ENCODE peak calls at places on chromosomes 4 and X, in eight cellular contexts. One of them, this sample, is unnamed.

GRCh38 chr4:172996571-172997216 is 171.9 kb upstream of the GALNT7 start:
- DNase-seq in endothelial cell of umbilical vein: peak; percentile 51
- DNase-seq in brain microvascular endothelial cell: peak; percentile 85
- DNase-seq in fibroblast of lung: peak; percentile 87
- DNase-seq in right lobe of liver: no peak
- DNase-seq in K562: no peak
- DNase-seq in GM23338: no peak
- DNase-seq in suprapubic skin: no peak
- DNase-seq in this sample: peak; percentile 91

GRCh38 chrX:5957506-5957905 is 271.2 kb downstream of the NLGN4X start:
- DNase-seq in right lobe of liver: no peak
- DNase-seq in suprapubic skin: no peak
- DNase-seq in brain microvascular endothelial cell: no peak
- DNase-seq in endothelial cell of umbilical vein: no peak
- DNase-seq in K562: no peak
- DNase-seq in fibroblast of lung: no peak
- DNase-seq in GM23338: no peak
- DNase-seq in this sample: no peak

GRCh38 chrX:153821066-153821465 is 9.3 kb downstream of the PDZD4 start:
- DNase-seq in fibroblast of lung: no peak
- DNase-seq in GM23338: no peak
- DNase-seq in K562: no peak
- DNase-seq in right lobe of liver: no peak
- DNase-seq in endothelial cell of umbilical vein: no peak
- DNase-seq in suprapubic skin: no peak
- DNase-seq in brain microvascular endothelial cell: no peak
- DNase-seq in this sample: no peak

GRCh38 chrX:18886344-18887161 is 97.4 kb downstream of the PHKA2 start:
- DNase-seq in brain microvascular endothelial cell: peak; percentile 33
- DNase-seq in K562: peak; percentile 61
- DNase-seq in fibroblast of lung: peak; percentile 72
- DNase-seq in endothelial cell of umbilical vein: peak; percentile 59
- DNase-seq in right lobe of liver: peak; percentile 71
- DNase-seq in suprapubic skin: peak; percentile 81
- DNase-seq in GM23338: peak; percentile 70
- DNase-seq in this sample: no peak

GRCh38 chr4:823761-824460 is 2.0 kb downstream of the CPLX1 start:
- DNase-seq in endothelial cell of umbilical vein: no peak
- DNase-seq in K562: no peak
- DNase-seq in right lobe of liver: no peak
- DNase-seq in brain microvascular endothelial cell: no peak
- DNase-seq in suprapubic skin: peak; percentile 51
- DNase-seq in fibroblast of lung: no peak
- DNase-seq in GM23338: peak; percentile 38
- DNase-seq in this sample: no peak

GRCh38 chr4:153205757-153206156 is 1.5 kb downstream of the TRIM2 start:
- DNase-seq in brain microvascular endothelial cell: peak; percentile 31
- DNase-seq in fibroblast of lung: no peak
- DNase-seq in endothelial cell of umbilical vein: no peak
- DNase-seq in right lobe of liver: no peak
- DNase-seq in GM23338: peak; percentile 64
- DNase-seq in suprapubic skin: no peak
- DNase-seq in K562: no peak
- DNase-seq in this sample: peak; percentile 62

GRCh38 chr4:159267023-159267939 is 164.4 kb downstream of the RAPGEF2 start:
- DNase-seq in K562: no peak
- DNase-seq in endothelial cell of umbilical vein: peak; percentile 83
- DNase-seq in brain microvascular endothelial cell: no peak
- DNase-seq in suprapubic skin: no peak
- DNase-seq in fibroblast of lung: peak; percentile 49
- DNase-seq in right lobe of liver: no peak
- DNase-seq in GM23338: no peak
- DNase-seq in this sample: no peak

GRCh38 chrX:133005038-133005437 is 46.6 kb upstream of the HS6ST2 start:
- DNase-seq in suprapubic skin: no peak
- DNase-seq in K562: peak; percentile 7
- DNase-seq in endothelial cell of umbilical vein: peak; percentile 3
- DNase-seq in brain microvascular endothelial cell: no peak
- DNase-seq in GM23338: peak; percentile 29
- DNase-seq in fibroblast of lung: peak; percentile 17
- DNase-seq in right lobe of liver: no peak
- DNase-seq in this sample: peak; percentile 0

GRCh38 chr4:102036016-102036415 is 245.5 kb downstream of the BANK1 start:
- DNase-seq in fibroblast of lung: no peak
- DNase-seq in GM23338: no peak
- DNase-seq in right lobe of liver: no peak
- DNase-seq in brain microvascular endothelial cell: no peak
- DNase-seq in K562: no peak
- DNase-seq in endothelial cell of umbilical vein: no peak
- DNase-seq in suprapubic skin: no peak
- DNase-seq in this sample: no peak

GRCh38 chr4:5893013-5893580 is at the start of gene CRMP1:
- DNase-seq in GM23338: peak; percentile 85
- DNase-seq in K562: no peak
- DNase-seq in right lobe of liver: no peak
- DNase-seq in fibroblast of lung: no peak
- DNase-seq in suprapubic skin: no peak
- DNase-seq in brain microvascular endothelial cell: no peak
- DNase-seq in endothelial cell of umbilical vein: no peak
- DNase-seq in this sample: no peak

GRCh38 chr4:66691101-66691500 is 854.2 kb downstream of the CENPC start:
- DNase-seq in right lobe of liver: no peak
- DNase-seq in endothelial cell of umbilical vein: no peak
- DNase-seq in GM23338: peak; percentile 47
- DNase-seq in suprapubic skin: no peak
- DNase-seq in K562: no peak
- DNase-seq in brain microvascular endothelial cell: no peak
- DNase-seq in fibroblast of lung: no peak
- DNase-seq in this sample: no peak

GRCh38 chr4:101238706-101239105 is 108.6 kb downstream of the PPP3CA start:
- DNase-seq in endothelial cell of umbilical vein: peak; percentile 79
- DNase-seq in K562: no peak
- DNase-seq in GM23338: no peak
- DNase-seq in right lobe of liver: no peak
- DNase-seq in fibroblast of lung: peak; percentile 81
- DNase-seq in brain microvascular endothelial cell: no peak
- DNase-seq in suprapubic skin: no peak
- DNase-seq in this sample: peak; percentile 44

GRCh38 chr4:146049802-146050201 is 111.2 kb upstream of the ZNF827 start:
- DNase-seq in fibroblast of lung: no peak
- DNase-seq in endothelial cell of umbilical vein: no peak
- DNase-seq in GM23338: no peak
- DNase-seq in K562: peak; percentile 12
- DNase-seq in suprapubic skin: no peak
- DNase-seq in brain microvascular endothelial cell: no peak
- DNase-seq in right lobe of liver: no peak
- DNase-seq in this sample: no peak
- H3K27ac ChIP-seq in fibroblast of lung: no peak overlapping the region
- H3K27ac ChIP-seq in endothelial cell of umbilical vein: no peak overlapping the region
- H3K27ac ChIP-seq in GM23338: no peak overlapping the region
- H3K27ac ChIP-seq in K562: no peak overlapping the region
- H3K27ac ChIP-seq in suprapubic skin: no peak overlapping the region
- H3K27ac ChIP-seq in brain microvascular endothelial cell: no peak overlapping the region
- H3K27ac ChIP-seq in right lobe of liver: no peak overlapping the region
- H3K27ac ChIP-seq in this sample: no peak overlapping the region

GRCh38 chr4:26402458-26402857 is 81.6 kb downstream of the RBPJ start:
- DNase-seq in right lobe of liver: no peak
- DNase-seq in GM23338: no peak
- DNase-seq in brain microvascular endothelial cell: no peak
- DNase-seq in fibroblast of lung: no peak
- DNase-seq in suprapubic skin: no peak
- DNase-seq in endothelial cell of umbilical vein: no peak
- DNase-seq in K562: no peak
- DNase-seq in this sample: no peak

GRCh38 chr4:26404597-26405323 is 83.9 kb downstream of the RBPJ start:
- DNase-seq in brain microvascular endothelial cell: no peak
- DNase-seq in fibroblast of lung: no peak
- DNase-seq in GM23338: no peak
- DNase-seq in right lobe of liver: no peak
- DNase-seq in endothelial cell of umbilical vein: no peak
- DNase-seq in suprapubic skin: no peak
- DNase-seq in K562: peak; percentile 23
- DNase-seq in this sample: no peak

GRCh38 chr4:26397086-26397485 is 76.3 kb downstream of the RBPJ start:
- DNase-seq in GM23338: no peak
- DNase-seq in brain microvascular endothelial cell: no peak
- DNase-seq in suprapubic skin: no peak
- DNase-seq in endothelial cell of umbilical vein: no peak
- DNase-seq in K562: no peak
- DNase-seq in right lobe of liver: no peak
- DNase-seq in fibroblast of lung: no peak
- DNase-seq in this sample: no peak

GRCh38 chr4:26400140-26400539 is 79.3 kb downstream of the RBPJ start:
- DNase-seq in K562: no peak
- DNase-seq in GM23338: no peak
- DNase-seq in brain microvascular endothelial cell: no peak
- DNase-seq in suprapubic skin: no peak
- DNase-seq in endothelial cell of umbilical vein: no peak
- DNase-seq in fibroblast of lung: no peak
- DNase-seq in right lobe of liver: no peak
- DNase-seq in this sample: no peak
- TF ChIP-seq CTCF in K562: no peak
- TF ChIP-seq CTCF in GM23338: no peak
- TF ChIP-seq CTCF in brain microvascular endothelial cell: no peak
- TF ChIP-seq CTCF in suprapubic skin: no peak
- TF ChIP-seq CTCF in endothelial cell of umbilical vein: no peak
- TF ChIP-seq CTCF in fibroblast of lung: no peak
- TF ChIP-seq CTCF in right lobe of liver: no peak
- TF ChIP-seq CTCF in this sample: no peak

DNA sequence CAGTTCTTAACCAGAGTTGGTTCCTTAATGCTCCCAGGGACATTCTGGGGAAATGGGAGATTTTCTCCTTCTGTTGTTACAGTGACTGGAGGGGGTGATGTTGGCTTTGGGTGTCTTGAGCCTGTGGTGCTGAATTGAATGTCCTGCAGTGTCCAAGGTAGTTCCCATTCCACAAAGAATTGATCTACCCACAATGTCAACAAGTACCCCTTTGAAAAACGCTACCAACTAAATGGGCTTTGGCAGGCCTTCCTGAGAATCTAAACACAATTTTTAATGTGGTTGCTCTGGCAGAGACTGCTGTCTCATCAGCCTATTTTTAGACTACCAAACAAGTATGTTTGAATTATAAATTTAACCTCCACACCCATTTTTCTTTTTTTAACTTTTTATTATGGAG is 69.4 kb downstream of the CCKAR start:
- DNase-seq in brain microvascular endothelial cell: no peak
- DNase-seq in right lobe of liver: no peak
- DNase-seq in suprapubic skin: no peak
- DNase-seq in fibroblast of lung: peak; percentile 68
- DNase-seq in endothelial cell of umbilical vein: no peak
- DNase-seq in K562: no peak
- DNase-seq in GM23338: no peak
- DNase-seq in this sample: no peak
- H3K27ac ChIP-seq in brain microvascular endothelial cell: peak overlapping the region; percentile 2
- H3K27ac ChIP-seq in right lobe of liver: no peak overlapping the region
- H3K27ac ChIP-seq in suprapubic skin: no peak overlapping the region
- H3K27ac ChIP-seq in fibroblast of lung: peak overlapping the region; percentile 43
- H3K27ac ChIP-seq in endothelial cell of umbilical vein: no peak overlapping the region
- H3K27ac ChIP-seq in K562: no peak overlapping the region
- H3K27ac ChIP-seq in GM23338: peak overlapping the region; percentile 60
- H3K27ac ChIP-seq in this sample: no peak overlapping the region

GRCh38 chrX:53091354-53091753 is 2.6 kb upstream of the KANTR start:
- DNase-seq in GM23338: no peak
- DNase-seq in suprapubic skin: no peak
- DNase-seq in endothelial cell of umbilical vein: no peak
- DNase-seq in brain microvascular endothelial cell: no peak
- DNase-seq in fibroblast of lung: no peak
- DNase-seq in right lobe of liver: no peak
- DNase-seq in K562: no peak
- DNase-seq in this sample: no peak

GRCh38 chrX:53093177-53093655 is 726 bp upstream of the KANTR start:
- DNase-seq in suprapubic skin: peak; percentile 91
- DNase-seq in K562: peak; percentile 71
- DNase-seq in fibroblast of lung: peak; percentile 74
- DNase-seq in right lobe of liver: peak; percentile 72
- DNase-seq in brain microvascular endothelial cell: peak; percentile 73
- DNase-seq in endothelial cell of umbilical vein: peak; percentile 79
- DNase-seq in GM23338: peak; percentile 83
- DNase-seq in this sample: peak; percentile 63

GRCh38 chrX:53095796-53096195 is 1.9 kb downstream of the KANTR start:
- DNase-seq in right lobe of liver: no peak
- DNase-seq in endothelial cell of umbilical vein: no peak
- DNase-seq in K562: no peak
- DNase-seq in GM23338: no peak
- DNase-seq in suprapubic skin: no peak
- DNase-seq in fibroblast of lung: no peak
- DNase-seq in brain microvascular endothelial cell: no peak
- DNase-seq in this sample: no peak

GRCh38 chrX:53094584-53094908 is 604 bp downstream of the KANTR start:
- DNase-seq in brain microvascular endothelial cell: no peak
- DNase-seq in K562: no peak
- DNase-seq in GM23338: no peak
- DNase-seq in fibroblast of lung: no peak
- DNase-seq in endothelial cell of umbilical vein: no peak
- DNase-seq in suprapubic skin: no peak
- DNase-seq in right lobe of liver: no peak
- DNase-seq in this sample: no peak

DNA sequence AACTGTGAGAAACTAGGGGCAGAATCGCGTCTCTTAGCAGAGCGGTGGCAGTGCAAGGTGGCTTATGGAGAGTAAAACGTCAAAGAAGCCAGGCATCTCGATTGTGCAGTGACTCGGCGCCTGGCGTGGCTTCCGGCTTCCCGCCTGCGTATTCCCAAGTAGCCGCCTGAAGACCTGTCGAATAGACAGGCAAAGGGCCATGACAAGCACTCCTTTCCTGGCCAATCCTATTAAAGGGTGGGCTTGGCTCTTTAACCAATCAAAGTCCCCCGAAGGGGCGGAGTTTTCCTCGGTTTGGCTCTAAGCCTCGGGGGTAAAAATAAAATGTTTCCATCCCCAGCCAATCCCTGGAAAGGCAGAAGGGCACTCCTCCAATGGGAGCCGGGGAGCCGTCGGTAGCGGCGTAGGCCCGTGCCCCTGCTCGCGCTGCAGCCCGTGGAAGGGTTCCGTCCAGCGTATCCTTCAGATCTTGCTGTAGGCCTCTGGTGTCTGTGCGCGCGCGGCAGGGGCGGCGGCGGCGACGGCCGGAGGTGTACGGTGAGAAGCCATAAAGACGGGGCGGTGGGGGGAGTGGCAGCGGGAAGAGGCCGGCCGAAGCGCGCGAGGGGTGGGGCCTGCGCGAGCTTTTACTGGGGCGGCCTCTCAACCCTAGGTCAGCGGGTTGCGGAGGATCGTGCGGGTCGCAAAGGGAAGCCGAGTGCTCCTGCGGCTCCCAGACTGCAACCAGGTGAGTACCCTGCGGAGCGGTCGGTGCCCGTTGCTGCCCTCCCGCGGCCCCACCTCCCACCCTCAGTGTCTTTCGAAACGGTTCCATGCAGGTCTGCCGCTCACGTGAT is at the start of gene KANTR:
- DNase-seq in right lobe of liver: peak; percentile 87
- DNase-seq in GM23338: peak; percentile 96
- DNase-seq in fibroblast of lung: peak; percentile 94
- DNase-seq in suprapubic skin: peak; percentile 92
- DNase-seq in brain microvascular endothelial cell: peak; percentile 92
- DNase-seq in endothelial cell of umbilical vein: peak; percentile 95
- DNase-seq in K562: peak; percentile 76
- DNase-seq in this sample: peak; percentile 91
- TF ChIP-seq CTCF in right lobe of liver: no peak
- TF ChIP-seq CTCF in GM23338: no peak
- TF ChIP-seq CTCF in fibroblast of lung: no peak
- TF ChIP-seq CTCF in suprapubic skin: no peak
- TF ChIP-seq CTCF in brain microvascular endothelial cell: peak; percentile 11
- TF ChIP-seq CTCF in endothelial cell of umbilical vein: no peak
- TF ChIP-seq CTCF in K562: no peak
- TF ChIP-seq CTCF in this sample: no peak

This sample was measured in RWPE1.